ENCODE peak calls at places on chromosomes 6 and 20, in four cellular contexts. A is left cardiac atrium; X is adrenal gland; Z is activated T-helper 9 cell treated with anti-CD3 and anti-CD28 coated beads, Interleukin-2, amount 50 U/mL, for 16 hours. V is an unnamed sample.

GRCh38 chr6:6546318-6547110 is 42.0 kb upstream of the LY86 start:
- DNase-seq in Z (no peak), X (peak; percentile 39), A (peak; percentile 41), V (peak; percentile 23)

GRCh38 chr6:92922216-92922806 is 497.0 kb downstream of the EPHA7 start:
- DNase-seq in A (no peak), X (no peak), Z (no peak), V (no peak)

GRCh38 chr6:108960601-108961000 is 112.4 kb downstream of the ARMC2 start:
- DNase-seq in X (no peak), A (no peak), Z (no peak), V (no peak)

GRCh38 chr6:154815938-154816820 is 83.0 kb downstream of the SCAF8 start:
- DNase-seq in X (no peak), A (no peak), Z (no peak), V (no peak)

GRCh38 chr6:47308674-47309325 is 905 bp downstream of the TNFRSF21 start:
- DNase-seq in X (peak; percentile 22), A (peak; percentile 33), Z (no peak), V (peak; percentile 16)

GRCh38 chr6:50520862-50521261 is 192.5 kb upstream of the TFAP2D start:
- DNase-seq in A (no peak), X (no peak), Z (no peak), V (no peak)

GRCh38 chr6:1952726-1953360 is 292.6 kb downstream of the GMDS start:
- DNase-seq in X (no peak), Z (no peak), A (no peak), V (no peak)

GRCh38 chr6:30888472-30889137 is 4.3 kb downstream of the DDR1 start:
- DNase-seq in X (peak; percentile 21), Z (no peak), A (no peak), V (no peak)

GRCh38 chr20:38221041-38221589 is 39.4 kb downstream of the KIAA1755 start:
- DNase-seq in Z (peak; percentile 46), X (peak; percentile 80), A (peak; percentile 71), V (peak; percentile 63)

GRCh38 chr6:42394881-42395620 is 56.7 kb downstream of the TRERF1 start:
- DNase-seq in Z (no peak), A (no peak), X (no peak), V (no peak)

GRCh38 chr20:10954137-10954840 is 280.5 kb upstream of the JAG1 start:
- DNase-seq in X (no peak), A (no peak), Z (no peak), V (no peak)

V was measured in uterus.